ENCODE peak calls at places on chromosomes 12 and 14, in seven cellular contexts. E is GM23338, C is HCT116, A is GM23248, Q is MM.1S, N is neural progenitor cell, W is SK-N-SH. L is an unnamed sample. For H3K36me3, the result is how much of the 10 kb centered on the place peaks cover.

GRCh38 chr12:126998747-126999285 is 1268.2 kb upstream of the TMEM132C start:
- DNase-seq in E (no peak), C (no peak), A (peak), Q (no peak), N (peak), W (no peak), L (peak)

GRCh38 chr14:21825147-21825743 is 151.6 kb upstream of the OR4E1 start:
- DNase-seq in E (peak), C (peak), A (peak), Q (peak), N (peak), W (peak), L (peak)

GRCh38 chr12:110739894-110740293 is 2.8 kb downstream of the PPP1CC start:
- DNase-seq in E (no peak), C (no peak), A (peak), Q (no peak), N (no peak), W (no peak), L (no peak)

GRCh38 chr12:128966411-128966810 is 113.1 kb downstream of the GLT1D1 start:
- DNase-seq in E (no peak), C (no peak), A (no peak), Q (no peak), N (no peak), W (no peak), L (no peak)

GRCh38 chr12:27866382-27867101 is 86.5 kb upstream of the MANSC4 start:
- DNase-seq in E (no peak), C (no peak), A (peak), Q (no peak), N (no peak), W (peak), L (peak)

GRCh38 chr12:31263661-31264060 is 62.3 kb downstream of the SINHCAF start:
- DNase-seq in E (no peak), C (no peak), A (peak), Q (no peak), N (no peak), W (no peak), L (no peak)

GRCh38 chr12:6493580-6494350 is at the start of gene NCAPD2:
- DNase-seq in E (peak), C (peak), A (peak), Q (peak), N (peak), W (peak), L (peak)

GRCh38 chr14:70901218-70901772 is 6.0 kb upstream of the PCNX1 start:
- DNase-seq in E (no peak), C (no peak), A (peak), Q (no peak), N (no peak), W (no peak), L (no peak)

GRCh38 chr12:112820796-112821195 is 29.2 kb downstream of the RPH3A start:
- DNase-seq in E (no peak), C (no peak), A (no peak), Q (no peak), N (no peak), W (no peak), L (no peak)

GRCh38 chr14:52856139-52856538 is 64.7 kb upstream of the GNPNAT1 start:
- DNase-seq in E (no peak), C (no peak), A (no peak), Q (no peak), N (no peak), W (no peak), L (no peak)

GRCh38 chr12:59973515-59973914 is 377.7 kb downstream of the SLC16A7 start:
- DNase-seq in E (no peak), C (peak), A (peak), Q (no peak), N (no peak), W (no peak), L (no peak)

GRCh38 chr14:103856105-103856504 is 8.7 kb upstream of the PPP1R13B start:
- DNase-seq in E (peak), C (no peak), A (no peak), Q (no peak), N (peak), W (no peak), L (no peak)

GRCh38 chr12:82998509-82998908 is 311.8 kb downstream of the TMTC2 start:
- DNase-seq in E (no peak), C (no peak), A (no peak), Q (no peak), N (no peak), W (no peak), L (no peak)

GRCh38 chr12:113221997-113222729 is 899 bp downstream of the TPCN1 start:
- DNase-seq in E (no peak), C (no peak), A (no peak), Q (no peak), N (no peak), W (no peak), L (no peak)

GRCh38 chr14:96362071-96362964 is 823 bp downstream of the ATG2B start:
- DNase-seq in E (peak), C (peak), A (peak), Q (peak), N (peak), W (peak), L (peak)

GRCh38 chr12:57479376-57480115 is at the start of gene ARHGAP9:
- DNase-seq in E (no peak), C (no peak), A (no peak), Q (no peak), N (no peak), W (no peak), L (no peak)

GRCh38 chr14:93914278-93914677 is 12.9 kb upstream of the FAM181A start:
- DNase-seq in E (no peak), C (no peak), A (no peak), Q (no peak), N (no peak), W (no peak), L (no peak)

GRCh38 chr12:43914923-43915468 is 79.1 kb downstream of the TMEM117 start:
- DNase-seq in E (peak), C (no peak), A (peak), Q (no peak), N (peak), W (no peak), L (peak)

GRCh38 chr12:105698047-105698446 is 367.6 kb downstream of the C12orf75 start:
- DNase-seq in E (no peak), C (no peak), A (peak), Q (no peak), N (no peak), W (no peak), L (no peak)

GRCh38 chr12:75994069-75994740 is 37.4 kb downstream of the PHLDA1 start:
- DNase-seq in E (no peak), C (no peak), A (no peak), Q (no peak), N (no peak), W (no peak), L (no peak)

GRCh38 chr12:14426792-14427191 is 61.3 kb downstream of the ATF7IP start:
- DNase-seq in E (no peak), C (no peak), A (no peak), Q (no peak), N (no peak), W (peak), L (no peak)

GRCh38 chr12:127169321-127170270 is 1097.4 kb upstream of the TMEM132C start:
- DNase-seq in E (no peak), C (no peak), A (peak), Q (no peak), N (no peak), W (no peak), L (no peak)

GRCh38 chr12:132685400-132685799 is 1.7 kb downstream of the POLE start:
- DNase-seq in E (no peak), C (no peak), A (no peak), Q (no peak), N (no peak), W (no peak), L (no peak)

GRCh38 chr14:104342435-104343293 is 204.3 kb downstream of the KIF26A start:
- DNase-seq in E (peak), C (no peak), A (no peak), Q (no peak), N (peak), W (no peak), L (no peak)

GRCh38 chr14:103021817-103022668 is 35.3 kb downstream of the CDC42BPB start:
- DNase-seq in E (no peak), C (no peak), A (peak), Q (no peak), N (no peak), W (no peak), L (no peak)

GRCh38 chr14:96203635-96204034 is 1.0 kb upstream of the BDKRB2 start:
- DNase-seq in E (no peak), C (no peak), A (no peak), Q (no peak), N (no peak), W (no peak), L (no peak)

GRCh38 chr12:208813-209212 is 5.1 kb downstream of the SLC6A12 start:
- DNase-seq in E (no peak), C (no peak), A (no peak), Q (no peak), N (no peak), W (no peak), L (no peak)

GRCh38 chr12:29223431-29223830 is 74.4 kb downstream of the FAR2 start:
- DNase-seq in E (no peak), C (no peak), A (peak), Q (no peak), N (no peak), W (no peak), L (no peak)

GRCh38 chr14:30193791-30194407 is 266.3 kb upstream of the PRKD1 start:
- DNase-seq in E (no peak), C (no peak), A (peak), Q (no peak), N (no peak), W (no peak), L (no peak)

GRCh38 chr14:69475194-69475818 is 9.2 kb upstream of the PLEKHD1 start:
- DNase-seq in E (peak), C (no peak), A (peak), Q (peak), N (peak), W (peak), L (peak)

GRCh38 chr12:113980537-113981337 is 14.6 kb upstream of the RBM19 start:
- DNase-seq in E (peak), C (peak), A (peak), Q (peak), N (peak), W (peak), L (peak)

DNA sequence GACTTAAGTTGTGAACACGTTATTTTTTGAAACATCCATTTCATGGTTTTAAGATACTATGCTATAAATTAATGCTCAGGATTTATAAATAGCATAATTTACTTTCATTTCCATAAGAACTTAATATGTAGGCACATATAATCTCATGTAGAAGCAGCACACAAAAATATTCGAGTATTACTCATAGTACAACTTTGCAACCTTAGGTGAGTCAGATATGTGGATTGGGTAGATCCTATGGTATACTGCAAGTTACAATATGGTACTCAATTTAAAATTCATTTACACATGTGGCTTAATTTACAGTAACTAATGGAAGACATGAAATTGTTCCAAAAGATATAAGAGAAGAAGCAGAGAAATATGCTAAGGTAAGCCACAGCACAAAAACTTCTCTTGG is 26.0 kb downstream of the PSMA3 start:
- DNase-seq in E (no peak), C (no peak), A (no peak), Q (no peak), N (no peak), W (no peak), L (no peak)
- H3K36me3 ChIP-seq in E (half or more), C (half or more), A (half or more), Q (under half), N (under half), W (half or more), L (under half)

GRCh38 chr14:73007835-73008234 is 19.1 kb downstream of the ZFYVE1 start:
- DNase-seq in E (no peak), C (no peak), A (no peak), Q (no peak), N (no peak), W (no peak), L (peak)
- TF ChIP-seq EZH2phosphoT487 in E (no peak), C (no peak), A (no peak), Q (no peak), N (no peak), W (no peak), L (no peak)

GRCh38 chr12:56351325-56351724 is 8.6 kb downstream of the STAT2 start:
- DNase-seq in E (no peak), C (no peak), A (no peak), Q (no peak), N (no peak), W (no peak), L (no peak)
- H3K36me3 ChIP-seq in E (under half), C (under half), A (half or more), Q (under half), N (under half), W (half or more), L (under half)

GRCh38 chr12:85253823-85254222 is 26.2 kb upstream of the ALX1 start:
- DNase-seq in E (no peak), C (no peak), A (peak), Q (no peak), N (peak), W (no peak), L (no peak)
- TF ChIP-seq EZH2phosphoT487 in E (no peak), C (no peak), A (no peak), Q (no peak), N (no peak), W (no peak), L (no peak)

GRCh38 chr12:130792926-130793849 is 45.9 kb downstream of the STX2 start:
- DNase-seq in E (peak), C (no peak), A (no peak), Q (no peak), N (no peak), W (no peak), L (no peak)
- H3K36me3 ChIP-seq in E (under half), C (under half), A (under half), Q (under half), N (under half), W (under half), L (under half)

L was measured in hepatocyte.